ENCODE peak calls at places on chromosomes 1 and 21, in nine cellular contexts. T is iPS-NIHi11, D is AG10803, R is astrocyte of the cerebellum, J is NCI-H524, V is NCI-H1092, L is amniotic stem cell, S is OCI-M1, C is fibroblast of the aortic adventitia. M is an unnamed sample.

GRCh38 chr1:208303743-208304142 is 59.6 kb upstream of the PLXNA2 start:
- DNase-seq in T (no peak), D (no peak), R (no peak), J (no peak), V (no peak), L (no peak), S (no peak), C (no peak), M (no peak)

GRCh38 chr1:98702976-98703375 is 41.5 kb downstream of the SNX7 start:
- DNase-seq in T (no peak), D (peak), R (no peak), J (no peak), V (no peak), L (no peak), S (no peak), C (peak), M (no peak)

GRCh38 chr1:209791920-209792319 is 7.6 kb upstream of the C1orf74 start:
- DNase-seq in T (no peak), D (no peak), R (no peak), J (no peak), V (no peak), L (no peak), S (no peak), C (no peak), M (no peak)

GRCh38 chr1:2180297-2181245 is 14.0 kb downstream of the FAAP20 start:
- DNase-seq in T (no peak), D (no peak), R (no peak), J (no peak), V (no peak), L (no peak), S (no peak), C (no peak), M (no peak)

GRCh38 chr1:156371553-156372264 is 2.7 kb downstream of the RHBG start:
- DNase-seq in T (no peak), D (peak), R (no peak), J (peak), V (no peak), L (no peak), S (peak), C (peak), M (no peak)

GRCh38 chr1:219113261-219113660 is 60.4 kb upstream of the LYPLAL1 start:
- DNase-seq in T (no peak), D (no peak), R (no peak), J (no peak), V (no peak), L (no peak), S (no peak), C (no peak), M (no peak)

GRCh38 chr1:44616991-44617702 is 57.1 kb downstream of the TMEM53 start:
- DNase-seq in T (peak), D (peak), R (no peak), J (no peak), V (peak), L (peak), S (no peak), C (no peak), M (peak)

GRCh38 chr21:16116798-16117197 is 387.0 kb downstream of the USP25 start:
- DNase-seq in T (no peak), D (peak), R (peak), J (no peak), V (no peak), L (no peak), S (no peak), C (peak), M (no peak)

GRCh38 chr1:93661829-93662474 is 19.7 kb downstream of the BCAR3 start:
- DNase-seq in T (no peak), D (peak), R (peak), J (no peak), V (no peak), L (peak), S (peak), C (peak), M (peak)